ENCODE peak calls at places on chromosomes 12 and 14, in five cellular contexts. T is CD4-positive, alpha-beta T cell; K is GM13976; L is brain microvascular endothelial cell; G is GM13977. Z is an unnamed sample.

GRCh38 chr14:35355981-35356839 is 48.3 kb downstream of the NFKBIA start:
- DNase-seq in T (no peak), K (no peak), L (peak; percentile 32), G (no peak), Z (no peak)

GRCh38 chr14:88013750-88014349 is 8.9 kb downstream of the GPR65 start:
- DNase-seq in T (peak; percentile 15), K (no peak), L (peak; percentile 80), G (no peak), Z (no peak)

GRCh38 chr12:106445981-106446380 is 88.4 kb downstream of the POLR3B start:
- DNase-seq in T (no peak), K (no peak), L (no peak), G (no peak), Z (no peak)

GRCh38 chr12:124303579-124304313 is 8.9 kb downstream of the RFLNA start:
- DNase-seq in T (no peak), K (no peak), L (no peak), G (no peak), Z (no peak)

GRCh38 chr14:37232907-37233481 is 35.3 kb downstream of the MIPOL1 start:
- DNase-seq in T (no peak), K (peak; percentile 16), L (peak; percentile 56), G (peak; percentile 23), Z (peak; percentile 43)

GRCh38 chr12:67043771-67044170 is 225.4 kb upstream of the CAND1 start:
- DNase-seq in T (no peak), K (no peak), L (no peak), G (no peak), Z (no peak)

GRCh38 chr14:93114713-93115068 is 1.0 kb downstream of the ITPK1 start:
- DNase-seq in T (no peak), K (no peak), L (no peak), G (peak; percentile 29), Z (no peak)

GRCh38 chr12:6089041-6089823 is 35.2 kb downstream of the VWF start:
- DNase-seq in T (no peak), K (no peak), L (no peak), G (no peak), Z (no peak)

GRCh38 chr12:103884316-103884715 is 43.3 kb upstream of the NT5DC3 start:
- DNase-seq in T (peak; percentile 27), K (peak; percentile 62), L (peak; percentile 33), G (peak; percentile 59), Z (peak; percentile 45)

GRCh38 chr12:1912580-1913376 is 5.7 kb downstream of the CACNA2D4 start:
- DNase-seq in T (no peak), K (peak; percentile 18), L (no peak), G (peak; percentile 14), Z (no peak)

GRCh38 chr14:94331462-94331861 is 8.3 kb upstream of the SERPINA6 start:
- DNase-seq in T (no peak), K (no peak), L (no peak), G (no peak), Z (no peak)

GRCh38 chr14:73462078-73462715 is 3.9 kb upstream of the NUMB start:
- DNase-seq in T (no peak), K (no peak), L (no peak), G (no peak), Z (no peak)

GRCh38 chr12:45369065-45369464 is 153.2 kb downstream of the ANO6 start:
- DNase-seq in T (no peak), K (no peak), L (peak; percentile 63), G (no peak), Z (peak; percentile 29)

GRCh38 chr12:87960557-87960956 is 68.6 kb downstream of the C12orf50 start:
- DNase-seq in T (no peak), K (no peak), L (no peak), G (no peak), Z (no peak)

GRCh38 chr12:92784795-92785562 is 82.2 kb downstream of the PLEKHG7 start:
- DNase-seq in T (peak; percentile 3), K (peak; percentile 54), L (peak; percentile 71), G (peak; percentile 57), Z (no peak)

GRCh38 chr14:52738409-52738808 is 8.4 kb downstream of the STYX start:
- DNase-seq in T (no peak), K (no peak), L (no peak), G (no peak), Z (no peak)

GRCh38 chr14:68379510-68380303 is 413.2 kb downstream of the ZFP36L1 start:
- DNase-seq in T (peak; percentile 19), K (no peak), L (no peak), G (no peak), Z (no peak)

GRCh38 chr14:22865424-22866215 is 5.9 kb upstream of the LRP10 start:
- DNase-seq in T (no peak), K (no peak), L (no peak), G (peak; percentile 15), Z (no peak)

GRCh38 chr12:7091660-7092228 is 501 bp downstream of the C1R start:
- DNase-seq in T (no peak), K (no peak), L (no peak), G (no peak), Z (no peak)

GRCh38 chr14:87005336-87005735 is 987.6 kb downstream of the GALC start:
- DNase-seq in T (no peak), K (no peak), L (no peak), G (no peak), Z (no peak)

GRCh38 chr14:78018283-78018682 is 151.9 kb upstream of the NRXN3 start:
- DNase-seq in T (no peak), K (no peak), L (no peak), G (no peak), Z (no peak)

GRCh38 chr14:86221755-86222154 is 691.8 kb downstream of the FLRT2 start:
- DNase-seq in T (no peak), K (no peak), L (no peak), G (no peak), Z (no peak)

GRCh38 chr12:110536834-110537604 is 34.9 kb downstream of the RAD9B start:
- DNase-seq in T (no peak), K (no peak), L (no peak), G (no peak), Z (no peak)

GRCh38 chr12:772056-772697 is 19.8 kb downstream of the WNK1 start:
- DNase-seq in T (no peak), K (no peak), L (no peak), G (no peak), Z (no peak)

GRCh38 chr12:47082963-47083621 is 3.3 kb upstream of the AMIGO2 start:
- DNase-seq in T (no peak), K (no peak), L (peak; percentile 91), G (no peak), Z (peak; percentile 95)

GRCh38 chr14:31371651-31372050 is 48.7 kb downstream of the HEATR5A start:
- DNase-seq in T (no peak), K (no peak), L (no peak), G (no peak), Z (no peak)

GRCh38 chr12:110349521-110350151 is 53.9 kb downstream of the ANAPC7 start:
- DNase-seq in T (peak; percentile 32), K (peak; percentile 60), L (no peak), G (no peak), Z (no peak)

GRCh38 chr12:23751641-23752040 is 197.8 kb downstream of the SOX5 start:
- DNase-seq in T (no peak), K (no peak), L (no peak), G (no peak), Z (no peak)

GRCh38 chr14:53399057-53399456 is 245.9 kb upstream of the DDHD1 start:
- DNase-seq in T (no peak), K (no peak), L (peak; percentile 82), G (no peak), Z (peak; percentile 60)

GRCh38 chr12:105839629-105840127 is 299.1 kb downstream of the NUAK1 start:
- DNase-seq in T (no peak), K (no peak), L (no peak), G (no peak), Z (no peak)

GRCh38 chr14:61889914-61890351 is 127.7 kb downstream of the SNAPC1 start:
- DNase-seq in T (no peak), K (peak; percentile 66), L (no peak), G (peak; percentile 62), Z (no peak)

GRCh38 chr12:68240975-68241374 is 12.4 kb downstream of the IL22 start:
- DNase-seq in T (peak; percentile 3), K (peak; percentile 66), L (peak; percentile 59), G (peak; percentile 67), Z (no peak)

GRCh38 chr12:68242777-68243176 is 10.6 kb downstream of the IL22 start:
- DNase-seq in T (no peak), K (no peak), L (no peak), G (no peak), Z (no peak)

GRCh38 chr12:68239309-68239708 is 13.7 kb upstream of the IL26 start:
- DNase-seq in T (no peak), K (no peak), L (no peak), G (no peak), Z (no peak)

GRCh38 chr12:68237523-68238070 is 12.0 kb upstream of the IL26 start:
- DNase-seq in T (no peak), K (no peak), L (no peak), G (no peak), Z (no peak)

GRCh38 chr12:68240079-68240478 is 13.3 kb downstream of the IL22 start:
- DNase-seq in T (no peak), K (no peak), L (peak; percentile 90), G (no peak), Z (peak; percentile 65)
- TF ChIP-seq CTCF in T (no peak), K (no peak), L (no peak), G (no peak), Z (no peak)

DNA sequence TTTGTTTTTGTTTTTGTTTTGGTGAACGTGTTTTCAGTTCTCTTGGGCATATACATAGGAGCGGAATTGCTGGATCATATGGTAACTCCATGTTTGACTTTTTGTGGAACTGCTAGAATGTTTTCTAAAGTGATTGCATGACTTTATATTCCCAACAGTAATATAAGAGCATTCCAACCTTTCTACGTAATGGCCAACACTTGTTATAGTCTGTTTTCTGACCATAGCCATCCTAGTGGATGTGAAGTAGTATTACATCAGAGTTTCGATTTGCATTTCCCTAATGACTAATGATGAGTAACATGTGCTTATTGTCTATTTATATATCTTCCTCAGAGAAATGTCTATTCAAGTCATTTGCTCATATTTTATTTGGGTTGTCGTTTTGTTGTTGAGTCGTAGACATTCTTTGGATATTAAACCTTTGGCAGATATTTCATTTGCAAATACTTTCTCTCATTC is 268.7 kb downstream of the AEBP2 start:
- DNase-seq in T (no peak), K (no peak), L (peak; percentile 34), G (no peak), Z (no peak)
- TF ChIP-seq CTCF in T (no peak), K (no peak), L (peak; percentile 6), G (no peak), Z (peak; percentile 17)

GRCh38 chr14:60630129-60630528 is 19.1 kb downstream of the SIX1 start:
- DNase-seq in T (no peak), K (no peak), L (no peak), G (no peak), Z (no peak)

GRCh38 chr14:60632777-60633176 is 16.5 kb downstream of the SIX1 start:
- DNase-seq in T (no peak), K (no peak), L (no peak), G (no peak), Z (no peak)

GRCh38 chr14:60631842-60632241 is 17.4 kb downstream of the SIX1 start:
- DNase-seq in T (no peak), K (no peak), L (no peak), G (no peak), Z (no peak)

GRCh38 chr14:60634153-60634552 is 15.1 kb downstream of the SIX1 start:
- DNase-seq in T (no peak), K (no peak), L (no peak), G (no peak), Z (no peak)

GRCh38 chr14:60632257-60632656 is 17.0 kb downstream of the SIX1 start:
- DNase-seq in T (no peak), K (no peak), L (no peak), G (no peak), Z (no peak)
- TF ChIP-seq CTCF in T (no peak), K (no peak), L (no peak), G (no peak), Z (no peak)

GRCh38 chr12:123063535-123063934 is 83.1 kb downstream of the ARL6IP4 start:
- DNase-seq in T (no peak), K (no peak), L (no peak), G (no peak), Z (no peak)
- TF ChIP-seq CTCF in T (no peak), K (no peak), L (peak; percentile 70), G (peak; percentile 38), Z (peak; percentile 23)